ENCODE peak calls at places on chromosomes 7 and 10, in ten cellular contexts. A, D, X, U, W, Y, H, Q, M and R are unnamed samples.
A peak's percentile ranks its signal among the peaks of the same experiment; 100 is the strongest.

GRCh38 chr7:21251166-21251806 is 176.6 kb upstream of the SP4 start:
- DNase-seq in X (no peak), U (no peak), M (no peak), A (peak; percentile 19), D (no peak), W (no peak), Y (no peak), Q (no peak), H (no peak), R (no peak)

GRCh38 chr10:71241899-71242620 is 29.7 kb downstream of the UNC5B start:
- DNase-seq in D (no peak), W (peak; percentile 53), Y (peak; percentile 34), A (peak; percentile 89), H (no peak), U (no peak), M (no peak), Q (no peak), X (no peak), R (no peak)

GRCh38 chr7:75639071-75639892 is 99.5 kb downstream of the HIP1 start:
- DNase-seq in X (peak; percentile 76), H (no peak), Q (no peak), U (no peak), A (peak; percentile 94), D (peak; percentile 48), Y (peak; percentile 65), W (peak; percentile 61), M (peak; percentile 93), R (peak; percentile 29)

GRCh38 chr7:97390052-97390451 is 272.6 kb downstream of the SDHAF3 start:
- DNase-seq in A (no peak), Q (no peak), M (no peak), D (no peak), W (no peak), U (no peak), Y (no peak), H (no peak), X (no peak), R (no peak)

GRCh38 chr7:144632724-144633123 is 203.1 kb downstream of the TPK1 start:
- DNase-seq in Q (no peak), W (no peak), U (no peak), X (no peak), Y (no peak), H (no peak), D (no peak), M (no peak), A (no peak), R (no peak)

GRCh38 chr10:92891885-92892705 is 43.8 kb downstream of the EXOC6 start:
- DNase-seq in M (peak; percentile 15), U (no peak), A (peak; percentile 23), D (peak; percentile 30), H (no peak), X (no peak), Q (no peak), W (peak; percentile 14), Y (peak; percentile 77), R (peak; percentile 12)

GRCh38 chr7:40674316-40674715 is 539.5 kb downstream of the SUGCT start:
- DNase-seq in A (no peak), Y (no peak), H (no peak), M (no peak), Q (no peak), X (no peak), D (no peak), W (no peak), U (no peak), R (no peak)

GRCh38 chr7:129169171-129169643 is 19.2 kb upstream of the SMO start:
- DNase-seq in X (no peak), U (no peak), H (no peak), Q (no peak), Y (peak; percentile 25), A (peak; percentile 90), W (peak; percentile 48), M (peak; percentile 92), D (peak; percentile 45), R (peak; percentile 35)

GRCh38 chr10:112722758-112723157 is 227.3 kb upstream of the TCF7L2 start:
- DNase-seq in W (no peak), D (no peak), U (no peak), Y (no peak), M (no peak), H (no peak), A (no peak), X (no peak), Q (no peak), R (no peak)

GRCh38 chr10:5385224-5385623 is 19.4 kb downstream of the TUBAL3 start:
- DNase-seq in Y (no peak), H (no peak), X (no peak), M (no peak), A (peak; percentile 31), U (no peak), W (no peak), D (no peak), Q (no peak), R (no peak)

GRCh38 chr7:132536646-132537395 is 39.4 kb downstream of the PLXNA4 start:
- DNase-seq in U (no peak), Y (no peak), Q (no peak), W (no peak), A (peak; percentile 90), X (no peak), H (no peak), M (no peak), D (no peak), R (no peak)

GRCh38 chr7:41810258-41810576 is 107.3 kb upstream of the INHBA start:
- DNase-seq in Y (no peak), X (no peak), W (no peak), Q (no peak), U (no peak), D (no peak), A (no peak), M (no peak), H (no peak), R (no peak)

GRCh38 chr10:18608581-18608980 is 42.8 kb downstream of the NSUN6 start:
- DNase-seq in Q (no peak), D (no peak), U (no peak), Y (no peak), H (no peak), M (no peak), W (no peak), A (no peak), X (no peak), R (no peak)

GRCh38 chr10:18607979-18608378 is 43.4 kb downstream of the NSUN6 start:
- DNase-seq in H (no peak), Y (no peak), U (no peak), A (peak; percentile 56), X (no peak), W (no peak), Q (no peak), D (no peak), M (no peak), R (no peak)

GRCh38 chr10:18610517-18610916 is 40.9 kb downstream of the NSUN6 start:
- DNase-seq in M (no peak), H (no peak), W (no peak), Y (peak; percentile 90), U (no peak), X (no peak), Q (no peak), A (peak; percentile 90), D (no peak), R (no peak)

GRCh38 chr10:18606051-18606730 is 45.2 kb downstream of the NSUN6 start:
- DNase-seq in H (no peak), A (no peak), Q (no peak), W (no peak), U (no peak), D (no peak), Y (no peak), X (no peak), M (no peak), R (no peak)

DNA sequence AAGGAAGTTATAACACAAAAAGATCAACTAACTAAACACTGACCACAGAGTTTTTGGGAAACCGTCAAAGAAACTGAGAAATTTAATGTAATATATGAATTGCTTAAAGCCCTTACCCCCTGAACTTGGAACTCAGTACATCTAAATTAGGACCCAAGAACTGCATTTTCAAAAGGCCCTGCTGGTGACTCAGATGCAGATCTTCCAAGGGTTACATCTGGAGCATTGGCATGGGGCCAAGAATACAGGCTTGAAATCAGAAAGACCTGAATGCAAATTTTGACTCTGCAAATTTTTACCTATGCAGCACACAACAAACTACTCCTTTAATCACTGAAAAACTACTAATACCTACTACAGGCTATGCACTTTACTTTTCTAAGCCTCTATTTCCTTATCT is 43.9 kb downstream of the NSUN6 start:
- DNase-seq in M (peak; percentile 49), A (peak; percentile 89), U (no peak), Y (peak; percentile 80), H (peak; percentile 73), X (no peak), W (peak; percentile 54), Q (no peak), D (no peak), R (no peak)
- H3K27ac ChIP-seq in M (no peak overlapping the region), A (peak overlapping the region; percentile 32), U (no peak overlapping the region), Y (no peak overlapping the region), H (no peak overlapping the region), X (no peak overlapping the region), W (no peak overlapping the region), Q (no peak overlapping the region), D (no peak overlapping the region), R (no peak overlapping the region)

GRCh38 chr7:157570531-157571200 is 233.9 kb downstream of the DNAJB6 start:
- DNase-seq in Q (no peak), A (no peak), H (no peak), X (no peak), U (no peak), D (no peak), Y (peak; percentile 20), M (no peak), W (no peak), R (no peak)
- H3K9me3 ChIP-seq in Q (no peaks in the 10 kb centered on the region), A (no peaks in the 10 kb centered on the region), H (no peaks in the 10 kb centered on the region), X (no peaks in the 10 kb centered on the region), U (no peaks in the 10 kb centered on the region), D (no peaks in the 10 kb centered on the region), Y (no peaks in the 10 kb centered on the region), M (no peaks in the 10 kb centered on the region), W (no peaks in the 10 kb centered on the region), R (no peaks in the 10 kb centered on the region)

GRCh38 chr10:48805411-48805810 is 120.7 kb downstream of the WDFY4 start:
- DNase-seq in M (no peak), Q (no peak), A (no peak), H (no peak), Y (no peak), X (no peak), D (no peak), W (no peak), U (no peak), R (no peak)
- H3K4me3 ChIP-seq in M (no peak overlapping the region), Q (no peak overlapping the region), A (peak overlapping the region; percentile 55), H (no peak overlapping the region), Y (no peak overlapping the region), X (no peak overlapping the region), D (no peak overlapping the region), W (no peak overlapping the region), U (peak overlapping the region; percentile 32), R (no peak overlapping the region)

GRCh38 chr10:88038268-88038667 is 174.8 kb downstream of the PTEN start:
- DNase-seq in Q (no peak), W (no peak), H (no peak), Y (peak; percentile 80), A (no peak), M (no peak), D (no peak), U (no peak), X (no peak), R (no peak)
- H3K27ac ChIP-seq in Q (no peak overlapping the region), W (no peak overlapping the region), H (no peak overlapping the region), Y (no peak overlapping the region), A (no peak overlapping the region), M (no peak overlapping the region), D (no peak overlapping the region), U (no peak overlapping the region), X (no peak overlapping the region), R (no peak overlapping the region)

GRCh38 chr7:65001291-65001814 is 5.1 kb downstream of the ERV3-1 start:
- DNase-seq in D (no peak), M (no peak), U (no peak), X (no peak), H (no peak), Y (no peak), A (no peak), W (no peak), Q (no peak), R (no peak)
- H3K9me3 ChIP-seq in D (no peaks in the 10 kb centered on the region), M (peaks cover 47% of the 10 kb centered on the region), U (no peaks in the 10 kb centered on the region), X (no peaks in the 10 kb centered on the region), H (no peaks in the 10 kb centered on the region), Y (peaks cover 36% of the 10 kb centered on the region), A (no peaks in the 10 kb centered on the region), W (no peaks in the 10 kb centered on the region), Q (peaks cover 13% of the 10 kb centered on the region), R (no peaks in the 10 kb centered on the region)